ENCODE peak calls at places on chromosome 1, in nine cellular contexts. C is aorta, W is A673, V is left ventricle myocardium inferior, G is left lung, H is Panc1, Z is HCT116, Y is pancreas, M is H1. L is an unnamed sample.

GRCh38 chr1:184823080-184823479 is 68.4 kb upstream of the EDEM3 start:
- DNase-seq in C (no peak), W (peak; percentile 20), V (no peak), G (no peak), H (no peak), Z (no peak), Y (no peak), M (no peak), L (no peak)

GRCh38 chr1:204358145-204358544 is 1.6 kb downstream of the PLEKHA6 start:
- DNase-seq in C (no peak), W (no peak), V (no peak), G (no peak), H (no peak), Z (no peak), Y (no peak), M (no peak), L (peak; percentile 55)

GRCh38 chr1:153533689-153534201 is 2.0 kb downstream of the S100A6 start:
- DNase-seq in C (peak; percentile 85), W (peak; percentile 83), V (peak; percentile 44), G (peak; percentile 83), H (peak; percentile 86), Z (peak; percentile 76), Y (no peak), M (no peak), L (peak; percentile 78)

GRCh38 chr1:24635195-24635843 is 7.8 kb upstream of the SRRM1 start:
- DNase-seq in C (no peak), W (peak; percentile 86), V (no peak), G (no peak), H (peak; percentile 58), Z (peak; percentile 65), Y (no peak), M (no peak), L (no peak)

GRCh38 chr1:231092380-231092779 is 52.3 kb upstream of the FAM89A start:
- DNase-seq in C (no peak), W (no peak), V (no peak), G (no peak), H (no peak), Z (no peak), Y (no peak), M (no peak), L (no peak)

GRCh38 chr1:165284471-165284870 is 72.0 kb downstream of the LMX1A start:
- DNase-seq in C (no peak), W (peak; percentile 63), V (no peak), G (no peak), H (no peak), Z (no peak), Y (no peak), M (no peak), L (no peak)

GRCh38 chr1:164692420-164692819 is 133.4 kb downstream of the PBX1 start:
- DNase-seq in C (no peak), W (no peak), V (no peak), G (no peak), H (no peak), Z (no peak), Y (no peak), M (no peak), L (no peak)

GRCh38 chr1:230186874-230187273 is 119.8 kb downstream of the GALNT2 start:
- DNase-seq in C (no peak), W (no peak), V (no peak), G (no peak), H (no peak), Z (no peak), Y (no peak), M (no peak), L (no peak)

GRCh38 chr1:98920441-98921110 is 84.1 kb downstream of the PLPPR5 start:
- DNase-seq in C (no peak), W (no peak), V (no peak), G (no peak), H (no peak), Z (no peak), Y (no peak), M (no peak), L (no peak)

GRCh38 chr1:159800177-159800935 is 1.8 kb upstream of the FCRL6 start:
- DNase-seq in C (no peak), W (no peak), V (no peak), G (no peak), H (no peak), Z (no peak), Y (no peak), M (no peak), L (no peak)

GRCh38 chr1:184396081-184396480 is 9.3 kb downstream of the C1orf21 start:
- DNase-seq in C (no peak), W (no peak), V (no peak), G (no peak), H (no peak), Z (no peak), Y (no peak), M (no peak), L (no peak)

GRCh38 chr1:227607336-227607898 is 44.1 kb downstream of the ZNF678 start:
- DNase-seq in C (no peak), W (no peak), V (no peak), G (no peak), H (no peak), Z (no peak), Y (no peak), M (no peak), L (no peak)

GRCh38 chr1:200240655-200241054 is 169.2 kb downstream of the ZNF281 start:
- DNase-seq in C (no peak), W (peak; percentile 25), V (no peak), G (no peak), H (no peak), Z (no peak), Y (no peak), M (no peak), L (no peak)

GRCh38 chr1:83910461-83910860 is 88.5 kb downstream of the TTLL7 start:
- DNase-seq in C (no peak), W (peak; percentile 20), V (no peak), G (no peak), H (no peak), Z (no peak), Y (no peak), M (no peak), L (no peak)

GRCh38 chr1:54904476-54905048 is 17.6 kb upstream of the DHCR24 start:
- DNase-seq in C (no peak), W (peak; percentile 86), V (no peak), G (no peak), H (no peak), Z (no peak), Y (no peak), M (no peak), L (no peak)
- H3K27ac ChIP-seq in C (no peak overlapping the region), W (no peak overlapping the region), V (no peak overlapping the region), G (no peak overlapping the region), H (peak overlapping the region; percentile 46), Z (no peak overlapping the region), Y (no peak overlapping the region), M (no peak overlapping the region), L (no peak overlapping the region)

GRCh38 chr1:68173283-68174172 is 58.8 kb downstream of the WLS start:
- DNase-seq in C (no peak), W (no peak), V (no peak), G (no peak), H (peak; percentile 39), Z (no peak), Y (no peak), M (no peak), L (no peak)
- H3K4me1 ChIP-seq in C (peaks cover 29% of the 10 kb centered on the region), W (peaks cover 22% of the 10 kb centered on the region), V (peaks cover 76% of the 10 kb centered on the region), G (peaks cover 30% of the 10 kb centered on the region), H (peaks cover 11% of the 10 kb centered on the region), Z (peaks cover 52% of the 10 kb centered on the region), Y (peaks cover 8% of the 10 kb centered on the region), M (no peaks in the 10 kb centered on the region), L (peaks cover 17% of the 10 kb centered on the region)

DNA sequence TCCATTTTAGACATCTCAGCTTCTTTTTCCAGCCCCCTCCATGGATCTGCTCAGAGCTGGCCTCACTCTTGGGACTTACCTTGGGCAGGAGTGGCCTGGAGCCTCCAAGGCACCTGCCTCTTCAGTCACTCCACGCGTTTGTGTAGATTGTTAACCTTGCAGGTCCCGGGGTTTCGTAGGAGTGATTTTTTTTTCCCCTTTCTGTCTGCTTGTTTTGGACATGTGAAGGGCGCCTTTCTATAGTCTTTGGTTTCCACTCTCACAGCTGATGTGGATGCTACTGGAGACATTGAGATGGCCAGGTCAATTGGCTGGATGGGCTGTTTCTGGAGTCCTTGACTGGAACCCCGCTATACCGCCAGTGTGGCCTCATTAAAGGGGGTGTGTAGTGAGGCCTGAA is 2.0 kb upstream of the SDHB start:
- DNase-seq in C (no peak), W (no peak), V (no peak), G (no peak), H (no peak), Z (no peak), Y (no peak), M (no peak), L (no peak)
- H3K27ac ChIP-seq in C (no peak overlapping the region), W (no peak overlapping the region), V (no peak overlapping the region), G (no peak overlapping the region), H (no peak overlapping the region), Z (no peak overlapping the region), Y (no peak overlapping the region), M (no peak overlapping the region), L (no peak overlapping the region)

GRCh38 chr1:8407652-8408051 is 89.7 kb downstream of the SLC45A1 start:
- DNase-seq in C (no peak), W (no peak), V (no peak), G (no peak), H (no peak), Z (no peak), Y (no peak), M (no peak), L (no peak)

GRCh38 chr1:8409666-8410065 is 91.8 kb downstream of the SLC45A1 start:
- DNase-seq in C (no peak), W (no peak), V (no peak), G (no peak), H (no peak), Z (no peak), Y (no peak), M (no peak), L (no peak)

GRCh38 chr1:8410791-8411190 is 92.9 kb downstream of the SLC45A1 start:
- DNase-seq in C (no peak), W (no peak), V (no peak), G (no peak), H (no peak), Z (no peak), Y (no peak), M (no peak), L (no peak)

GRCh38 chr1:8408151-8408839 is 90.4 kb downstream of the SLC45A1 start:
- DNase-seq in C (peak; percentile 81), W (peak; percentile 96), V (peak; percentile 66), G (no peak), H (no peak), Z (no peak), Y (no peak), M (no peak), L (peak; percentile 87)

DNA sequence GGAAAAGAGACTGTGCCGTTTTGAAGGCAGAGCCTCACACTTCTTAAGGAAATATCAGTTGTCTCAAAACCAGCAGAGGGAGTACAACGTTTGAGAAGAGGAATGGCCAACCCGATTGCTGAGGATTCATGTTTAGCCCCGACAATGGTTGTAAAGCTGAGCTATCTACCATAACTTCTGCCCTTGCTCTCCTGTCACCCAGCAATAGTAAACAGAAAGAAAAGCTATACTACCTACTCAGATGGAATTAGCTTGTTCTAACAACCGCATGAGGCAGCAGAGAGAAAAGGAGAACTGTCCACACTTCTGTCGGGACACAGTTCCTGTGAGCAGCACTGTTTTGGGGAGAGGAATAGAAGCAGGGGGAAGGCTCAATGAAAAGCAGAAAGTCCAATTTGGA is 91.2 kb downstream of the SLC45A1 start:
- DNase-seq in C (no peak), W (peak; percentile 81), V (no peak), G (no peak), H (no peak), Z (no peak), Y (no peak), M (no peak), L (no peak)
- H3K4me1 ChIP-seq in C (peaks cover 32% of the 10 kb centered on the region), W (peaks cover 88% of the 10 kb centered on the region), V (peaks cover 100% of the 10 kb centered on the region), G (peaks cover 75% of the 10 kb centered on the region), H (peaks cover 74% of the 10 kb centered on the region), Z (peaks cover 6% of the 10 kb centered on the region), Y (peaks cover 54% of the 10 kb centered on the region), M (peaks cover 47% of the 10 kb centered on the region), L (peaks cover 40% of the 10 kb centered on the region)

L was measured in right cardiac atrium.